ENCODE peak calls at places on chromosomes 5 and 9, in four cellular contexts. One of them, this sample, is unnamed.

GRCh38 chr9:23551171-23551795 is 274.8 kb downstream of the ELAVL2 start:
- DNase-seq in GM12878: no peak
- DNase-seq in HepG2: no peak
- DNase-seq in K562: no peak
- DNase-seq in this sample: no peak

GRCh38 chr5:33379757-33380156 is 61.0 kb upstream of the TARS1 start:
- DNase-seq in HepG2: no peak
- DNase-seq in K562: peak
- DNase-seq in GM12878: no peak
- DNase-seq in this sample: peak

GRCh38 chr5:72107874-72108199 is 562 bp downstream of the MAP1B start:
- DNase-seq in GM12878: no peak
- DNase-seq in K562: peak
- DNase-seq in HepG2: no peak
- DNase-seq in this sample: peak

GRCh38 chr9:124018731-124019697 is 7.4 kb downstream of the LHX2 start:
- DNase-seq in HepG2: no peak
- DNase-seq in GM12878: no peak
- DNase-seq in K562: no peak
- DNase-seq in this sample: no peak

GRCh38 chr5:135441919-135442318 is 5.2 kb downstream of the DCANP1 start:
- DNase-seq in K562: no peak
- DNase-seq in HepG2: no peak
- DNase-seq in GM12878: no peak
- DNase-seq in this sample: no peak

GRCh38 chr5:99004960-99005359 is 76.2 kb upstream of the CHD1 start:
- DNase-seq in GM12878: peak
- DNase-seq in K562: no peak
- DNase-seq in HepG2: no peak
- DNase-seq in this sample: no peak

GRCh38 chr5:10518352-10518751 is 45.5 kb upstream of the ANKRD33B start:
- DNase-seq in HepG2: no peak
- DNase-seq in GM12878: no peak
- DNase-seq in K562: no peak
- DNase-seq in this sample: no peak

GRCh38 chr9:130368631-130369103 is 76.1 kb upstream of the ASS1 start:
- DNase-seq in GM12878: no peak
- DNase-seq in HepG2: no peak
- DNase-seq in K562: peak
- DNase-seq in this sample: no peak

GRCh38 chr5:135993894-135994514 is 34.8 kb upstream of the TGFBI start:
- DNase-seq in GM12878: no peak
- DNase-seq in HepG2: peak
- DNase-seq in K562: no peak
- DNase-seq in this sample: no peak

GRCh38 chr5:37918420-37918819 is 78.6 kb upstream of the GDNF start:
- DNase-seq in GM12878: no peak
- DNase-seq in HepG2: no peak
- DNase-seq in K562: no peak
- DNase-seq in this sample: no peak

GRCh38 chr5:94849324-94849723 is 230.9 kb downstream of the SLF1 start:
- DNase-seq in GM12878: no peak
- DNase-seq in K562: no peak
- DNase-seq in HepG2: no peak
- DNase-seq in this sample: no peak

GRCh38 chr5:150144211-150144801 is 11.3 kb downstream of the PDGFRB start:
- DNase-seq in K562: peak
- DNase-seq in HepG2: no peak
- DNase-seq in GM12878: no peak
- DNase-seq in this sample: no peak

GRCh38 chr9:114894206-114894605 is 36.2 kb downstream of the TNFSF8 start:
- DNase-seq in GM12878: no peak
- DNase-seq in K562: no peak
- DNase-seq in HepG2: no peak
- DNase-seq in this sample: no peak

GRCh38 chr5:133240425-133241091 is 188.7 kb downstream of the HSPA4 start:
- DNase-seq in GM12878: peak
- DNase-seq in HepG2: peak
- DNase-seq in K562: peak
- DNase-seq in this sample: no peak

GRCh38 chr5:54905942-54906537 is 79.4 kb downstream of the ESM1 start:
- DNase-seq in GM12878: no peak
- DNase-seq in K562: peak
- DNase-seq in HepG2: peak
- DNase-seq in this sample: peak

GRCh38 chr9:88653926-88654325 is 118.9 kb downstream of the NXNL2 start:
- DNase-seq in HepG2: no peak
- DNase-seq in K562: no peak
- DNase-seq in GM12878: no peak
- DNase-seq in this sample: no peak

GRCh38 chr5:67156976-67157583 is 39.5 kb downstream of the CD180 start:
- DNase-seq in GM12878: no peak
- DNase-seq in HepG2: peak
- DNase-seq in K562: peak
- DNase-seq in this sample: peak

GRCh38 chr9:133869674-133870419 is 122.3 kb downstream of the VAV2 start:
- DNase-seq in HepG2: no peak
- DNase-seq in K562: peak
- DNase-seq in GM12878: no peak
- DNase-seq in this sample: no peak

GRCh38 chr5:160293901-160294561 is 18.3 kb downstream of the CCNJL start:
- DNase-seq in GM12878: no peak
- DNase-seq in HepG2: peak
- DNase-seq in K562: no peak
- DNase-seq in this sample: no peak

GRCh38 chr5:140259509-140259908 is 43.4 kb downstream of the PFDN1 start:
- DNase-seq in GM12878: no peak
- DNase-seq in HepG2: no peak
- DNase-seq in K562: no peak
- DNase-seq in this sample: no peak

GRCh38 chr9:134367061-134367460 is 40.8 kb downstream of the RXRA start:
- DNase-seq in HepG2: no peak
- DNase-seq in K562: no peak
- DNase-seq in GM12878: no peak
- DNase-seq in this sample: no peak

GRCh38 chr5:116176124-116176523 is 91.3 kb downstream of the COMMD10 start:
- DNase-seq in GM12878: no peak
- DNase-seq in HepG2: no peak
- DNase-seq in K562: no peak
- DNase-seq in this sample: no peak

GRCh38 chr5:86613459-86613858 is 4.3 kb upstream of the COX7C start:
- DNase-seq in K562: no peak
- DNase-seq in GM12878: no peak
- DNase-seq in HepG2: no peak
- DNase-seq in this sample: no peak

GRCh38 chr5:178440163-178440545 is 150.0 kb downstream of the COL23A1 start:
- DNase-seq in HepG2: no peak
- DNase-seq in GM12878: no peak
- DNase-seq in K562: no peak
- DNase-seq in this sample: no peak

GRCh38 chr9:105290401-105290800 is 46.0 kb downstream of the SLC44A1 start:
- DNase-seq in GM12878: no peak
- DNase-seq in HepG2: no peak
- DNase-seq in K562: no peak
- DNase-seq in this sample: no peak

GRCh38 chr5:131381792-131382191 is 117.9 kb downstream of the CDC42SE2 start:
- DNase-seq in HepG2: no peak
- DNase-seq in GM12878: peak
- DNase-seq in K562: no peak
- DNase-seq in this sample: no peak

GRCh38 chr9:130847306-130848217 is 12.5 kb downstream of the ABL1 start:
- DNase-seq in HepG2: peak
- DNase-seq in GM12878: no peak
- DNase-seq in K562: peak
- DNase-seq in this sample: no peak

GRCh38 chr5:135553688-135554462 is 18.1 kb upstream of the NEUROG1 start:
- DNase-seq in HepG2: peak
- DNase-seq in K562: peak
- DNase-seq in GM12878: no peak
- DNase-seq in this sample: peak

GRCh38 chr5:72486371-72486770 is 20.8 kb downstream of the ZNF366 start:
- DNase-seq in GM12878: no peak
- DNase-seq in HepG2: no peak
- DNase-seq in K562: no peak
- DNase-seq in this sample: no peak

GRCh38 chr5:171418982-171419662 is at the start of gene FGF18:
- DNase-seq in HepG2: peak
- DNase-seq in GM12878: no peak
- DNase-seq in K562: peak
- DNase-seq in this sample: peak

GRCh38 chr5:134289509-134290113 is 63.7 kb upstream of the PPP2CA start:
- DNase-seq in K562: peak
- DNase-seq in GM12878: peak
- DNase-seq in HepG2: peak
- DNase-seq in this sample: peak

GRCh38 chr5:194603-195209 is 3.4 kb downstream of the LRRC14B start:
- DNase-seq in GM12878: no peak
- DNase-seq in HepG2: no peak
- DNase-seq in K562: no peak
- DNase-seq in this sample: no peak

GRCh38 chr5:102794047-102794446 is 38.9 kb downstream of the PAM start:
- DNase-seq in K562: no peak
- DNase-seq in GM12878: no peak
- DNase-seq in HepG2: no peak
- DNase-seq in this sample: no peak

GRCh38 chr5:59536875-59537274 is 356.7 kb downstream of the PDE4D start:
- DNase-seq in K562: no peak
- DNase-seq in GM12878: no peak
- DNase-seq in HepG2: no peak
- DNase-seq in this sample: no peak

GRCh38 chr9:2857564-2858198 is 13.8 kb upstream of the PUM3 start:
- DNase-seq in K562: peak
- DNase-seq in HepG2: peak
- DNase-seq in GM12878: peak
- DNase-seq in this sample: peak

GRCh38 chr9:17535176-17535575 is 43.7 kb upstream of the SH3GL2 start:
- DNase-seq in GM12878: no peak
- DNase-seq in K562: no peak
- DNase-seq in HepG2: no peak
- DNase-seq in this sample: no peak

GRCh38 chr9:114174876-114175771 is 19.8 kb downstream of the COL27A1 start:
- DNase-seq in GM12878: no peak
- DNase-seq in K562: no peak
- DNase-seq in HepG2: peak
- DNase-seq in this sample: no peak

GRCh38 chr5:56095579-56096102 is 100.9 kb upstream of the IL6ST start:
- DNase-seq in K562: no peak
- DNase-seq in GM12878: peak
- DNase-seq in HepG2: no peak
- DNase-seq in this sample: no peak

GRCh38 chr5:56097055-56097454 is 102.3 kb upstream of the IL6ST start:
- DNase-seq in GM12878: no peak
- DNase-seq in HepG2: no peak
- DNase-seq in K562: no peak
- DNase-seq in this sample: no peak

GRCh38 chr5:56092115-56092514 is 97.4 kb upstream of the IL6ST start:
- DNase-seq in HepG2: no peak
- DNase-seq in K562: no peak
- DNase-seq in GM12878: no peak
- DNase-seq in this sample: no peak

GRCh38 chr5:56093970-56094369 is 99.2 kb upstream of the IL6ST start:
- DNase-seq in K562: no peak
- DNase-seq in HepG2: no peak
- DNase-seq in GM12878: no peak
- DNase-seq in this sample: no peak

DNA sequence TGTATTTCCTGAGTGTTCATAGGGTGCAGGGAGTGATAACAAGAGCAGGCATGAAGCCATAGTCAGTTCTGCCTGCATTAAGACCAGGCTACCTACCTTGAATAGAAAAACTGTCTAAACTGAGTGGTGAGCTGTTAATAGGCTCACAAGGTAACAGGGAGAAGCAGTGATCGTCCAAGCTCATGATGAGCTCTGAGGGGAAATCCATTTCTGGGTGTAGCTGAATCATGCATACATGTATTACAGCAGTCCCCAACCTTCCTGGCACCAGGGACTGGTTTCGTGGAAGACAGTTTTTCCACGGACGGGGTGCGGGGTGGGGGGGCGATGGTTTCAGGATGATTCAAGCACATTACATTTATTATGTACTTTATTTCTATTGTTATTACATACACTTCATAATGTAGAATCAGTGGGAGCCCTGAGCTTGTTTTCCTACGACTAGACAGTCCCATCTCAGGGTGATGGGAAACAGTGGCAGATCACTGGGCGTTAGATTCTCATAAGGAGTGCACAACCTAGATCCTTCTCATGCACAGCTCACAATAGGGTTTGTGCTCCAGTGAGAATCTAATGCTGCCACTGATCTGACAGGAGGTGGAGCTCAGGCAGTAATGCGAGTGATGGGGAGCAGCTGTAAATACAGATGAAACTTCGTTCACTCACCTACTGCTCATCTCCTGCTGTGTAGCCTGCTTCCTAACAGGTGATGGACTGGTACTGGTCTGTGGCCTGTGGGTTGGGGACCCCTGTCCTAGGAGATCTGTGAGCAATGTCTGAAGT is 100.0 kb upstream of the IL6ST start:
- DNase-seq in GM12878: no peak
- DNase-seq in K562: no peak
- DNase-seq in HepG2: no peak
- DNase-seq in this sample: no peak
- TF ChIP-seq FOXK2 in GM12878: no peak
- TF ChIP-seq FOXK2 in K562: no peak
- TF ChIP-seq FOXK2 in HepG2: no peak
- TF ChIP-seq FOXK2 in this sample: no peak

GRCh38 chr5:154608531-154609011 is 130.5 kb upstream of the HAND1 start:
- DNase-seq in HepG2: no peak
- DNase-seq in GM12878: no peak
- DNase-seq in K562: no peak
- DNase-seq in this sample: no peak

GRCh38 chr5:154607746-154608145 is 129.7 kb upstream of the HAND1 start:
- DNase-seq in HepG2: no peak
- DNase-seq in K562: no peak
- DNase-seq in GM12878: no peak
- DNase-seq in this sample: no peak

GRCh38 chr5:154612666-154613065 is 134.6 kb upstream of the HAND1 start:
- DNase-seq in HepG2: no peak
- DNase-seq in GM12878: no peak
- DNase-seq in K562: no peak
- DNase-seq in this sample: no peak

GRCh38 chr5:154611341-154611767 is 133.3 kb upstream of the HAND1 start:
- DNase-seq in GM12878: no peak
- DNase-seq in K562: no peak
- DNase-seq in HepG2: no peak
- DNase-seq in this sample: no peak

GRCh38 chr5:154610321-154611154 is 132.5 kb upstream of the HAND1 start:
- DNase-seq in GM12878: peak
- DNase-seq in HepG2: peak
- DNase-seq in K562: peak
- DNase-seq in this sample: peak
- TF ChIP-seq SP1 in GM12878: peak
- TF ChIP-seq SP1 in HepG2: no peak
- TF ChIP-seq SP1 in K562: no peak
- TF ChIP-seq SP1 in this sample: no peak

GRCh38 chr5:56148453-56148971 is 84.6 kb downstream of the ANKRD55 start:
- DNase-seq in HepG2: no peak
- DNase-seq in GM12878: peak
- DNase-seq in K562: no peak
- DNase-seq in this sample: no peak
- TF ChIP-seq TARDBP in HepG2: no peak
- TF ChIP-seq TARDBP in GM12878: no peak
- TF ChIP-seq TARDBP in K562: no peak
- TF ChIP-seq TARDBP in this sample: no peak

GRCh38 chr5:1734908-1735289 is 64.7 kb downstream of the MRPL36 start:
- DNase-seq in K562: no peak
- DNase-seq in HepG2: no peak
- DNase-seq in GM12878: no peak
- DNase-seq in this sample: no peak
- TF ChIP-seq FOXK2 in K562: no peak
- TF ChIP-seq FOXK2 in HepG2: no peak
- TF ChIP-seq FOXK2 in GM12878: no peak
- TF ChIP-seq FOXK2 in this sample: no peak

This sample was measured in HEK293T.